ENCODE peak calls at places on chromosomes 7 and 10, in seven cellular contexts. A is activated CD8-positive, alpha-beta memory T cell treated with anti-CD3 and anti-CD28 coated beads, Interleukin-2, amount 10 ng/mL, durations not matched to agents 7 days and 5 days; E is activated CD4-positive, alpha-beta T cell treated with anti-CD3 and anti-CD28 coated beads, Interleukin-2, amount 10 ng/mL, durations not matched to agents 7 days and 5 days; I is endothelial cell; G is right cardiac atrium; Z is A549; U is CD8-positive, alpha-beta memory T cell. N is an unnamed sample.

GRCh38 chr7:66557214-66558200 is 71.2 kb upstream of the KCTD7 start:
- DNase-seq in I (peak; percentile 85), E (peak; percentile 72), Z (peak; percentile 45), A (peak; percentile 75), G (peak; percentile 90), U (peak; percentile 71), N (peak; percentile 78)

GRCh38 chr10:72009430-72010081 is 45.4 kb downstream of the CHST3 start:
- DNase-seq in G (peak; percentile 95), I (peak; percentile 49), E (no peak), U (no peak), A (no peak), Z (no peak), N (no peak)

GRCh38 chr10:49743464-49744075 is 18.6 kb downstream of the OGDHL start:
- DNase-seq in E (no peak), G (no peak), Z (no peak), U (no peak), A (peak; percentile 33), I (no peak), N (no peak)

GRCh38 chr10:90344226-90344625 is 513.6 kb downstream of the HTR7 start:
- DNase-seq in E (no peak), I (no peak), G (no peak), U (no peak), A (no peak), Z (no peak), N (no peak)

GRCh38 chr7:34734786-34735185 is 76.8 kb downstream of the NPSR1 start:
- DNase-seq in E (no peak), G (no peak), I (no peak), U (no peak), A (no peak), Z (no peak), N (no peak)

GRCh38 chr7:156604311-156604710 is 36.3 kb upstream of the RNF32 start:
- DNase-seq in G (peak; percentile 31), Z (no peak), U (no peak), E (no peak), I (no peak), A (no peak), N (no peak)

GRCh38 chr7:69764071-69764470 is 165.8 kb downstream of the AUTS2 start:
- DNase-seq in Z (no peak), A (no peak), E (no peak), G (no peak), I (no peak), U (no peak), N (no peak)

GRCh38 chr10:36515313-36515712 is 610.1 kb upstream of the ANKRD30A start:
- DNase-seq in E (no peak), I (no peak), A (no peak), Z (no peak), G (no peak), U (no peak), N (no peak)